ENCODE peak calls at places on chromosomes 7 and 10, in nine cellular contexts. One of them, this sample, is unnamed.

GRCh38 chr10:86168256-86168655 is 198.3 kb downstream of the GRID1 start:
- DNase-seq in pancreas: no peak
- DNase-seq in fibroblast of the aortic adventitia: no peak
- DNase-seq in Caco-2: peak; percentile 23
- DNase-seq in PC-3: no peak
- DNase-seq in AG10803: no peak
- DNase-seq in fibroblast of mammary gland: no peak
- DNase-seq in cardiac muscle cell: no peak
- DNase-seq in brain microvascular endothelial cell: no peak
- DNase-seq in this sample: no peak

GRCh38 chr10:12419279-12419847 is 70.0 kb downstream of the CAMK1D start:
- DNase-seq in pancreas: no peak
- DNase-seq in fibroblast of the aortic adventitia: peak; percentile 100
- DNase-seq in Caco-2: peak; percentile 8
- DNase-seq in PC-3: peak; percentile 88
- DNase-seq in AG10803: peak; percentile 95
- DNase-seq in fibroblast of mammary gland: peak; percentile 99
- DNase-seq in cardiac muscle cell: peak; percentile 90
- DNase-seq in brain microvascular endothelial cell: peak; percentile 98
- DNase-seq in this sample: peak; percentile 89

GRCh38 chr10:3091346-3091787 is 24.0 kb downstream of the PFKP start:
- DNase-seq in pancreas: no peak
- DNase-seq in fibroblast of the aortic adventitia: peak; percentile 90
- DNase-seq in Caco-2: peak; percentile 91
- DNase-seq in PC-3: peak; percentile 82
- DNase-seq in AG10803: peak; percentile 81
- DNase-seq in fibroblast of mammary gland: peak; percentile 94
- DNase-seq in cardiac muscle cell: peak; percentile 90
- DNase-seq in brain microvascular endothelial cell: peak; percentile 95
- DNase-seq in this sample: peak; percentile 58

GRCh38 chr10:113576853-113577252 is 24.0 kb downstream of the HABP2 start:
- DNase-seq in pancreas: no peak
- DNase-seq in fibroblast of the aortic adventitia: peak; percentile 8
- DNase-seq in Caco-2: no peak
- DNase-seq in PC-3: peak; percentile 39
- DNase-seq in AG10803: peak; percentile 12
- DNase-seq in fibroblast of mammary gland: peak; percentile 17
- DNase-seq in cardiac muscle cell: peak; percentile 30
- DNase-seq in brain microvascular endothelial cell: peak; percentile 14
- DNase-seq in this sample: no peak

GRCh38 chr10:71752391-71753090 is 20.8 kb downstream of the VSIR start:
- DNase-seq in pancreas: no peak
- DNase-seq in fibroblast of the aortic adventitia: no peak
- DNase-seq in Caco-2: no peak
- DNase-seq in PC-3: no peak
- DNase-seq in AG10803: no peak
- DNase-seq in fibroblast of mammary gland: no peak
- DNase-seq in cardiac muscle cell: no peak
- DNase-seq in brain microvascular endothelial cell: no peak
- DNase-seq in this sample: peak; percentile 31

GRCh38 chr10:22705534-22705933 is 8.8 kb downstream of the PIP4K2A start:
- DNase-seq in pancreas: no peak
- DNase-seq in fibroblast of the aortic adventitia: no peak
- DNase-seq in Caco-2: no peak
- DNase-seq in PC-3: no peak
- DNase-seq in AG10803: no peak
- DNase-seq in fibroblast of mammary gland: no peak
- DNase-seq in cardiac muscle cell: no peak
- DNase-seq in brain microvascular endothelial cell: no peak
- DNase-seq in this sample: no peak

GRCh38 chr7:135709508-135709907 is 18.5 kb downstream of the SLC13A4 start:
- DNase-seq in pancreas: no peak
- DNase-seq in fibroblast of the aortic adventitia: no peak
- DNase-seq in Caco-2: no peak
- DNase-seq in PC-3: no peak
- DNase-seq in AG10803: peak; percentile 78
- DNase-seq in fibroblast of mammary gland: no peak
- DNase-seq in cardiac muscle cell: no peak
- DNase-seq in brain microvascular endothelial cell: no peak
- DNase-seq in this sample: no peak

GRCh38 chr7:22569586-22570321 is 69.8 kb upstream of the STEAP1B start:
- DNase-seq in pancreas: no peak
- DNase-seq in fibroblast of the aortic adventitia: peak; percentile 89
- DNase-seq in Caco-2: no peak
- DNase-seq in PC-3: peak; percentile 85
- DNase-seq in AG10803: no peak
- DNase-seq in fibroblast of mammary gland: no peak
- DNase-seq in cardiac muscle cell: peak; percentile 81
- DNase-seq in brain microvascular endothelial cell: peak; percentile 73
- DNase-seq in this sample: no peak

GRCh38 chr10:114458216-114458615 is 53.9 kb upstream of the AFAP1L2 start:
- DNase-seq in pancreas: no peak
- DNase-seq in fibroblast of the aortic adventitia: no peak
- DNase-seq in Caco-2: no peak
- DNase-seq in PC-3: no peak
- DNase-seq in AG10803: no peak
- DNase-seq in fibroblast of mammary gland: no peak
- DNase-seq in cardiac muscle cell: no peak
- DNase-seq in brain microvascular endothelial cell: no peak
- DNase-seq in this sample: no peak

GRCh38 chr10:63521389-63522128 is at the start of gene REEP3:
- DNase-seq in pancreas: peak; percentile 67
- DNase-seq in fibroblast of the aortic adventitia: peak; percentile 68
- DNase-seq in Caco-2: peak; percentile 79
- DNase-seq in PC-3: peak; percentile 94
- DNase-seq in AG10803: peak; percentile 78
- DNase-seq in fibroblast of mammary gland: peak; percentile 64
- DNase-seq in cardiac muscle cell: peak; percentile 86
- DNase-seq in brain microvascular endothelial cell: peak; percentile 36
- DNase-seq in this sample: peak; percentile 75

GRCh38 chr10:108037061-108037460 is 872.6 kb upstream of the SORCS1 start:
- DNase-seq in pancreas: no peak
- DNase-seq in fibroblast of the aortic adventitia: no peak
- DNase-seq in Caco-2: no peak
- DNase-seq in PC-3: no peak
- DNase-seq in AG10803: no peak
- DNase-seq in fibroblast of mammary gland: no peak
- DNase-seq in cardiac muscle cell: no peak
- DNase-seq in brain microvascular endothelial cell: no peak
- DNase-seq in this sample: no peak

GRCh38 chr7:94276046-94276445 is 118.6 kb upstream of the COL1A2 start:
- DNase-seq in pancreas: no peak
- DNase-seq in fibroblast of the aortic adventitia: no peak
- DNase-seq in Caco-2: no peak
- DNase-seq in PC-3: no peak
- DNase-seq in AG10803: no peak
- DNase-seq in fibroblast of mammary gland: no peak
- DNase-seq in cardiac muscle cell: peak; percentile 52
- DNase-seq in brain microvascular endothelial cell: no peak
- DNase-seq in this sample: no peak

GRCh38 chr10:100345570-100346330 is 1.3 kb upstream of the SCD start:
- DNase-seq in pancreas: no peak
- DNase-seq in fibroblast of the aortic adventitia: peak; percentile 74
- DNase-seq in Caco-2: no peak
- DNase-seq in PC-3: peak; percentile 38
- DNase-seq in AG10803: peak; percentile 52
- DNase-seq in fibroblast of mammary gland: peak; percentile 91
- DNase-seq in cardiac muscle cell: peak; percentile 74
- DNase-seq in brain microvascular endothelial cell: peak; percentile 58
- DNase-seq in this sample: peak; percentile 83

GRCh38 chr10:110268931-110269640 is 35.6 kb downstream of the SMNDC1 start:
- DNase-seq in pancreas: no peak
- DNase-seq in fibroblast of the aortic adventitia: no peak
- DNase-seq in Caco-2: no peak
- DNase-seq in PC-3: no peak
- DNase-seq in AG10803: no peak
- DNase-seq in fibroblast of mammary gland: no peak
- DNase-seq in cardiac muscle cell: peak; percentile 7
- DNase-seq in brain microvascular endothelial cell: no peak
- DNase-seq in this sample: no peak

GRCh38 chr7:153397906-153398305 is 638.4 kb downstream of the ACTR3B start:
- DNase-seq in pancreas: no peak
- DNase-seq in fibroblast of the aortic adventitia: no peak
- DNase-seq in Caco-2: no peak
- DNase-seq in PC-3: no peak
- DNase-seq in AG10803: no peak
- DNase-seq in fibroblast of mammary gland: no peak
- DNase-seq in cardiac muscle cell: no peak
- DNase-seq in brain microvascular endothelial cell: no peak
- DNase-seq in this sample: no peak

GRCh38 chr10:75430000-75430763 is 1.2 kb upstream of the LRMDA start:
- DNase-seq in pancreas: peak; percentile 91
- DNase-seq in fibroblast of the aortic adventitia: peak; percentile 53
- DNase-seq in Caco-2: peak; percentile 96
- DNase-seq in PC-3: no peak
- DNase-seq in AG10803: no peak
- DNase-seq in fibroblast of mammary gland: no peak
- DNase-seq in cardiac muscle cell: peak; percentile 56
- DNase-seq in brain microvascular endothelial cell: no peak
- DNase-seq in this sample: no peak

GRCh38 chr7:116093516-116094301 is 63.1 kb upstream of the TFEC start:
- DNase-seq in pancreas: no peak
- DNase-seq in fibroblast of the aortic adventitia: no peak
- DNase-seq in Caco-2: no peak
- DNase-seq in PC-3: no peak
- DNase-seq in AG10803: no peak
- DNase-seq in fibroblast of mammary gland: no peak
- DNase-seq in cardiac muscle cell: no peak
- DNase-seq in brain microvascular endothelial cell: no peak
- DNase-seq in this sample: no peak

GRCh38 chr7:28818996-28819395 is 139.1 kb downstream of the TRIL start:
- DNase-seq in pancreas: no peak
- DNase-seq in fibroblast of the aortic adventitia: no peak
- DNase-seq in Caco-2: no peak
- DNase-seq in PC-3: no peak
- DNase-seq in AG10803: no peak
- DNase-seq in fibroblast of mammary gland: no peak
- DNase-seq in cardiac muscle cell: no peak
- DNase-seq in brain microvascular endothelial cell: no peak
- DNase-seq in this sample: no peak

GRCh38 chr10:126500866-126501265 is 112.6 kb upstream of the ADAM12 start:
- DNase-seq in pancreas: no peak
- DNase-seq in fibroblast of the aortic adventitia: peak; percentile 55
- DNase-seq in Caco-2: no peak
- DNase-seq in PC-3: no peak
- DNase-seq in AG10803: peak; percentile 80
- DNase-seq in fibroblast of mammary gland: peak; percentile 46
- DNase-seq in cardiac muscle cell: peak; percentile 27
- DNase-seq in brain microvascular endothelial cell: peak; percentile 35
- DNase-seq in this sample: peak; percentile 58
- TF ChIP-seq CTCF in pancreas: no peak
- TF ChIP-seq CTCF in fibroblast of the aortic adventitia: peak; percentile 11
- TF ChIP-seq CTCF in Caco-2: no peak
- TF ChIP-seq CTCF in PC-3: no peak
- TF ChIP-seq CTCF in AG10803: no peak
- TF ChIP-seq CTCF in fibroblast of mammary gland: peak; percentile 8
- TF ChIP-seq CTCF in cardiac muscle cell: no peak
- TF ChIP-seq CTCF in brain microvascular endothelial cell: peak; percentile 19
- TF ChIP-seq CTCF in this sample: no peak

DNA sequence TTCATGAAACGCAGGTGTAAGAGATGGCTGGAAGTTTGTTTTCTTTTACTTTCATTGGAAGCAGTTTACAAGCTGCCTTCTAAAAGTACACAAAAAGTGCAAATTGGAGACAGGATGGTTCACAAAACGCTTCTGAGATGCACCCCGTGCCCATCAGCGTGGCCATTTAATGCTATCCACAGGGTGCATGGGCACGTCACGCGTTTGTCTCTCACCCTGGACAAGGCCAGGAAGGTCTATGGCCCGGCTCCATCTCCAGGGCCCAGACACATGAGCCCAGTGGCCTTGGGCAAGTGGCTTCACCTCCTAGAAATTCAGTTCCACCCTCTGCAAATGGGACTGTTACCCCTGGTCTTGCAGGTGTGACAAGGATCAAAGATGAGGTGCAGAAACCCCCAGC is 60.7 kb upstream of the EBF3 start:
- DNase-seq in pancreas: no peak
- DNase-seq in fibroblast of the aortic adventitia: no peak
- DNase-seq in Caco-2: peak; percentile 8
- DNase-seq in PC-3: no peak
- DNase-seq in AG10803: no peak
- DNase-seq in fibroblast of mammary gland: no peak
- DNase-seq in cardiac muscle cell: no peak
- DNase-seq in brain microvascular endothelial cell: no peak
- DNase-seq in this sample: no peak
- H3K4me3 ChIP-seq in pancreas: no peak overlapping the region
- H3K4me3 ChIP-seq in fibroblast of the aortic adventitia: no peak overlapping the region
- H3K4me3 ChIP-seq in Caco-2: no peak overlapping the region
- H3K4me3 ChIP-seq in PC-3: no peak overlapping the region
- H3K4me3 ChIP-seq in AG10803: no peak overlapping the region
- H3K4me3 ChIP-seq in fibroblast of mammary gland: no peak overlapping the region
- H3K4me3 ChIP-seq in cardiac muscle cell: no peak overlapping the region
- H3K4me3 ChIP-seq in brain microvascular endothelial cell: no peak overlapping the region
- H3K4me3 ChIP-seq in this sample: no peak overlapping the region

GRCh38 chr10:36725581-36726520 is 399.5 kb upstream of the ANKRD30A start:
- DNase-seq in pancreas: peak; percentile 24
- DNase-seq in fibroblast of the aortic adventitia: peak; percentile 94
- DNase-seq in Caco-2: peak; percentile 59
- DNase-seq in PC-3: peak; percentile 100
- DNase-seq in AG10803: peak; percentile 92
- DNase-seq in fibroblast of mammary gland: peak; percentile 91
- DNase-seq in cardiac muscle cell: peak; percentile 50
- DNase-seq in brain microvascular endothelial cell: peak; percentile 76
- DNase-seq in this sample: peak; percentile 72
- TF ChIP-seq CTCF in pancreas: no peak
- TF ChIP-seq CTCF in fibroblast of the aortic adventitia: peak; percentile 34
- TF ChIP-seq CTCF in Caco-2: peak; percentile 46
- TF ChIP-seq CTCF in PC-3: peak; percentile 100
- TF ChIP-seq CTCF in AG10803: peak; percentile 51
- TF ChIP-seq CTCF in fibroblast of mammary gland: peak; percentile 42
- TF ChIP-seq CTCF in cardiac muscle cell: peak; percentile 7
- TF ChIP-seq CTCF in brain microvascular endothelial cell: peak; percentile 63
- TF ChIP-seq CTCF in this sample: no peak

DNA sequence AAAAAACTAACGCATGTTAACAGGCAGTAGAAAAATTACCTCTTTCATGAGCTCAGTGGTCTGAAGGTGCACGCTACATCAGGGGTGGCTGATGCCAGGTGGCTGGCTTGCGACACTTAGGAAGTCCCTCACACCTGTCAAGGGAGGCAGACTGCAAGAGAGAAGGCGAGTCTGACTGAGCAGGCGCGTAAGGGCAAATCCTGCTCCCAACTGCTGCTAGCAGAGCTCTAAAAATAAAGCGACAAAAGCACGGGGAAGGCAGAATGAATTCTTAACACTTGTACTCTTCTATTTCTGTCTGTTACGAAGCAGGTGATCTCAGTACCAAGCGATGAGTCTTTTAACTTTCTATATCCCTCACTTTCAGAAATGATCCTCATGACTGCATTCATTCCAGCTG is 33.1 kb downstream of the CACNA2D1 start:
- DNase-seq in pancreas: no peak
- DNase-seq in fibroblast of the aortic adventitia: no peak
- DNase-seq in Caco-2: no peak
- DNase-seq in PC-3: no peak
- DNase-seq in AG10803: no peak
- DNase-seq in fibroblast of mammary gland: no peak
- DNase-seq in cardiac muscle cell: no peak
- DNase-seq in brain microvascular endothelial cell: no peak
- DNase-seq in this sample: no peak
- H3K4me3 ChIP-seq in pancreas: no peak overlapping the region
- H3K4me3 ChIP-seq in fibroblast of the aortic adventitia: no peak overlapping the region
- H3K4me3 ChIP-seq in Caco-2: no peak overlapping the region
- H3K4me3 ChIP-seq in PC-3: no peak overlapping the region
- H3K4me3 ChIP-seq in AG10803: no peak overlapping the region
- H3K4me3 ChIP-seq in fibroblast of mammary gland: no peak overlapping the region
- H3K4me3 ChIP-seq in cardiac muscle cell: peak overlapping the region; percentile 18
- H3K4me3 ChIP-seq in brain microvascular endothelial cell: no peak overlapping the region
- H3K4me3 ChIP-seq in this sample: no peak overlapping the region